ENCODE peak calls at places on chromosome 18, in four cellular contexts. One of them, this sample, is unnamed.

GRCh38 chr18:77132369-77133050 is at the start of gene MBP:
- DNase-seq in H1: no peak
- DNase-seq in K562: no peak
- DNase-seq in HepG2: no peak
- DNase-seq in this sample: no peak

GRCh38 chr18:2337552-2338141 is 233.7 kb downstream of the METTL4 start:
- DNase-seq in K562: peak
- DNase-seq in H1: no peak
- DNase-seq in HepG2: peak
- DNase-seq in this sample: no peak

GRCh38 chr18:22452226-22452668 is 34.5 kb upstream of the CTAGE1 start:
- DNase-seq in K562: peak
- DNase-seq in HepG2: no peak
- DNase-seq in H1: no peak
- DNase-seq in this sample: no peak

GRCh38 chr18:28005164-28005563 is 171.8 kb downstream of the CDH2 start:
- DNase-seq in HepG2: no peak
- DNase-seq in H1: no peak
- DNase-seq in K562: no peak
- DNase-seq in this sample: no peak

GRCh38 chr18:23828426-23828825 is 139.2 kb downstream of the LAMA3 start:
- DNase-seq in HepG2: peak
- DNase-seq in H1: no peak
- DNase-seq in K562: peak
- DNase-seq in this sample: no peak

GRCh38 chr18:22559414-22560282 is 141.9 kb upstream of the CTAGE1 start:
- DNase-seq in H1: no peak
- DNase-seq in HepG2: peak
- DNase-seq in K562: peak
- DNase-seq in this sample: no peak

GRCh38 chr18:54812885-54813284 is 15.4 kb upstream of the RAB27B start:
- DNase-seq in K562: no peak
- DNase-seq in HepG2: no peak
- DNase-seq in H1: no peak
- DNase-seq in this sample: no peak

GRCh38 chr18:35289293-35290069 is 548 bp downstream of the ZSCAN30 start:
- DNase-seq in K562: peak
- DNase-seq in HepG2: peak
- DNase-seq in H1: no peak
- DNase-seq in this sample: no peak

GRCh38 chr18:38450876-38451275 is 885.3 kb upstream of the CELF4 start:
- DNase-seq in H1: no peak
- DNase-seq in K562: no peak
- DNase-seq in HepG2: no peak
- DNase-seq in this sample: no peak

GRCh38 chr18:136433-136832 is 21.9 kb upstream of the USP14 start:
- DNase-seq in HepG2: peak
- DNase-seq in H1: no peak
- DNase-seq in K562: peak
- DNase-seq in this sample: no peak

GRCh38 chr18:29840101-29840500 is 1202.4 kb downstream of the DSC3 start:
- DNase-seq in K562: no peak
- DNase-seq in H1: no peak
- DNase-seq in HepG2: no peak
- DNase-seq in this sample: no peak

GRCh38 chr18:22465859-22466602 is 48.3 kb upstream of the CTAGE1 start:
- DNase-seq in HepG2: peak
- DNase-seq in K562: peak
- DNase-seq in H1: no peak
- DNase-seq in this sample: no peak

GRCh38 chr18:2402084-2402483 is 169.2 kb downstream of the METTL4 start:
- DNase-seq in H1: no peak
- DNase-seq in K562: no peak
- DNase-seq in HepG2: no peak
- DNase-seq in this sample: no peak

GRCh38 chr18:70261141-70261788 is 27.6 kb upstream of the SOCS6 start:
- DNase-seq in HepG2: no peak
- DNase-seq in H1: no peak
- DNase-seq in K562: no peak
- DNase-seq in this sample: no peak

GRCh38 chr18:74773171-74773624 is 175.5 kb downstream of the ZNF407 start:
- DNase-seq in K562: no peak
- DNase-seq in HepG2: no peak
- DNase-seq in H1: no peak
- DNase-seq in this sample: peak

GRCh38 chr18:50819727-50820378 is at the start of gene MRO:
- DNase-seq in K562: peak
- DNase-seq in H1: peak
- DNase-seq in HepG2: peak
- DNase-seq in this sample: no peak

GRCh38 chr18:44537521-44537920 is 143.2 kb upstream of the SETBP1 start:
- DNase-seq in HepG2: no peak
- DNase-seq in K562: no peak
- DNase-seq in H1: peak
- DNase-seq in this sample: no peak

GRCh38 chr18:5066380-5066977 is 130.6 kb downstream of the AKAIN1 start:
- DNase-seq in K562: peak
- DNase-seq in H1: peak
- DNase-seq in HepG2: peak
- DNase-seq in this sample: no peak
- TF ChIP-seq CREB1 in K562: no peak
- TF ChIP-seq CREB1 in H1: no peak
- TF ChIP-seq CREB1 in HepG2: no peak
- TF ChIP-seq CREB1 in this sample: no peak

DNA sequence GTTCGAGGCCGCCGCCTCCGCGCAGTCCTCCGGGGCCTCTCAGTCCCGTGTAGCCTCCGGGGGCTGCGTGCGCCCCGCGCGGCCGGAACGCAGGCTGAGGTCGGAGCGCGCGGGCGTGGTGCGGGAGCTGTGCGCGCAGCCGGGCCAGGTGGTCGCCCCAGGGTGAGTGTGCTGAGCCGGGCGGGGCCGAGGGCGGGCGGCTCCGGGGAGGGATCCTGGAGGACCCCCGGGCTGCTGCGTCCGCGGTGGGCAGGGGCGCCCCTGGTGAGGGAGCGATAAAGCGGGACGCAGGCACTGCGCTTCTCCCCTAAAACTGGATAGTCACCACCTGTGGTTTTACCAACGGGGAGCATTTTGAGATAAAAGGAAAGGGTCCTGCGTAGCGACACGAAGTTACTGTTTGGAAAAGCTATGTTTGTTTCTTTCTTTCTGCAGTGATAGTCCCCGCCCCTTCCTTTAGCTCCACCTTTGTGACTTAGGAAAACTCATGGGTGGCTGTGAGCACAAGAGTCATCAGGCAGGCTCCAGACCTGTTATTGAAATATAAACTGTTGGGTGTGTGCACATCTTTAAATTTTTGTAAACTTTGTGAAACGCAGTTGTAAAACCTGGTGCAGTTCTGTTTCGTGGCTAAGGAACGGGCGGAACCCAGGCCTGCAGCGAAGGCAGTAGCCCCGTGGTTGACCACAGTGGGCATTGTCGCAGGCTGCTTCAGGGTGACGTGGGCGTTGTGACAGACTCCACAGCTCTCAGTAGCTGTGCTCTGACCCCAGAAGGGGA is 687 bp downstream of the CTDP1 start:
- DNase-seq in K562: peak
- DNase-seq in HepG2: peak
- DNase-seq in H1: no peak
- DNase-seq in this sample: no peak
- TF ChIP-seq POLR2A in K562: no peak
- TF ChIP-seq POLR2A in HepG2: no peak
- TF ChIP-seq POLR2A in H1: no peak
- TF ChIP-seq POLR2A in this sample: no peak

GRCh38 chr18:47191956-47192355 is 15.8 kb upstream of the IER3IP1 start:
- DNase-seq in H1: no peak
- DNase-seq in HepG2: peak
- DNase-seq in K562: no peak
- DNase-seq in this sample: no peak
- TF ChIP-seq CREB1 in H1: no peak
- TF ChIP-seq CREB1 in HepG2: no peak
- TF ChIP-seq CREB1 in K562: no peak
- TF ChIP-seq CREB1 in this sample: no peak

DNA sequence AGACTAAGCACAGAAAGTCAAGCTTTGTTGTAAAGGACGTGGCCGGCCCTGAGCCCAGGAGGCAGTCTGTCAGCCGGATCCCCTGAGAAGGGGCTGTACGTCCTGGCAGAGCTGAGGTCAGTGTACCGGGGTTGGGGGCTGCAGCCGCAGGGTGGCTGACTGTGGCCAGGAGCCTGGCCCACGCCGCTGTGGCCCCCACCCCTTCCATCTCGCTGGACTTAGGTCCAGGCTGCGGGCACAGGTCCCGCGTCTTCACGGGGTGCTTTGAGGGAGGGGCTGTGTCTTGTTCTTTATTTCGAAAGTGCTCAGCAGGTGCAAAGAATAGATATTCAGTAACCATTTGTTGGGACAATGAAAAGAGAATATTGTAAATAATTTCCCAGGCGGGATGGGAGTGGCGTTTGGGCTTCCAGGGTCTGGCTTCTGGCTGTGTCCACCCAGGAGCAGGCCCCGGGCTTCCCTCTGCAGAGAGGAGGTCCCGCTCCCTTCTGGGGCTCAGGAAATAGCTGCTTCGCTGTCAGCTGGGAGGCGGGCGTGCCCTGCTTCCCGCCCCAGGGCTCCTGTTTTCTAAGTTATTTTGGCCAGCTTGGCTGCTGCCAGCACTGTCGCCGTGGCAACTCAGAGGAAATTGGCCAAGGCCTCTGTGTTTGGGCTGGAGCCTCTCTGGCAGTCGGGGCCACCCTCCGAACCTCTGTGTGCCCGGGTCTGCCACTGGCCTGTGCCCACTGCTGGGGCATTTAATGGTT is 7.4 kb downstream of the NFATC1 start:
- DNase-seq in K562: no peak
- DNase-seq in H1: no peak
- DNase-seq in HepG2: no peak
- DNase-seq in this sample: no peak
- TF ChIP-seq POLR2A in K562: no peak
- TF ChIP-seq POLR2A in H1: no peak
- TF ChIP-seq POLR2A in HepG2: no peak
- TF ChIP-seq POLR2A in this sample: no peak

This sample was measured in GM12878.